ENCODE peak calls at places on chromosome 19, in seven cellular contexts. K is neural progenitor cell, Y is SK-N-SH, A is GM23248, D is HCT116, R is GM23338, M is OCI-LY7. Z is an unnamed sample.
A peak's percentile ranks its signal among the peaks of the same experiment; 100 is the strongest.

GRCh38 chr19:45358213-45358792 is 12.1 kb downstream of the ERCC2 start:
- DNase-seq in D (no peak), K (no peak), Y (no peak), A (no peak), R (no peak), M (no peak), Z (no peak)

GRCh38 chr19:7942981-7943443 is 454 bp downstream of the TIMM44 start:
- DNase-seq in M (peak; percentile 32), K (no peak), Y (peak; percentile 69), A (peak; percentile 50), R (no peak), D (no peak), Z (no peak)

GRCh38 chr19:7856277-7856581 is 18.0 kb downstream of the PRR36 start:
- DNase-seq in D (no peak), M (no peak), K (no peak), A (no peak), R (no peak), Y (no peak), Z (no peak)

GRCh38 chr19:13644648-13645047 is 119.7 kb upstream of the MRI1 start:
- DNase-seq in A (no peak), R (no peak), Y (peak; percentile 33), K (no peak), D (no peak), M (peak; percentile 13), Z (no peak)

GRCh38 chr19:34254552-34255432 is at the start of gene GARRE1:
- DNase-seq in D (no peak), R (peak; percentile 72), M (peak; percentile 58), Y (peak; percentile 93), K (peak; percentile 71), A (peak; percentile 61), Z (peak; percentile 75)

GRCh38 chr19:1389033-1389940 is 5.6 kb downstream of the NDUFS7 start:
- DNase-seq in Y (no peak), K (no peak), M (no peak), R (no peak), D (no peak), A (no peak), Z (no peak)

GRCh38 chr19:35549879-35550523 is 4.6 kb downstream of the TMEM147 start:
- DNase-seq in M (no peak), D (no peak), A (no peak), Y (no peak), R (no peak), K (no peak), Z (no peak)

GRCh38 chr19:48249502-48250014 is 6.2 kb downstream of the CARD8 start:
- DNase-seq in M (peak; percentile 80), Y (no peak), R (no peak), A (no peak), K (no peak), D (no peak), Z (no peak)

GRCh38 chr19:40257096-40257517 is 28.0 kb downstream of the AKT2 start:
- DNase-seq in R (no peak), D (no peak), M (no peak), K (no peak), A (no peak), Y (no peak), Z (no peak)

GRCh38 chr19:6087074-6087506 is 23.2 kb downstream of the RFX2 start:
- DNase-seq in R (peak; percentile 18), M (peak; percentile 56), Y (peak; percentile 46), D (no peak), A (no peak), K (peak; percentile 86), Z (peak; percentile 61)

DNA sequence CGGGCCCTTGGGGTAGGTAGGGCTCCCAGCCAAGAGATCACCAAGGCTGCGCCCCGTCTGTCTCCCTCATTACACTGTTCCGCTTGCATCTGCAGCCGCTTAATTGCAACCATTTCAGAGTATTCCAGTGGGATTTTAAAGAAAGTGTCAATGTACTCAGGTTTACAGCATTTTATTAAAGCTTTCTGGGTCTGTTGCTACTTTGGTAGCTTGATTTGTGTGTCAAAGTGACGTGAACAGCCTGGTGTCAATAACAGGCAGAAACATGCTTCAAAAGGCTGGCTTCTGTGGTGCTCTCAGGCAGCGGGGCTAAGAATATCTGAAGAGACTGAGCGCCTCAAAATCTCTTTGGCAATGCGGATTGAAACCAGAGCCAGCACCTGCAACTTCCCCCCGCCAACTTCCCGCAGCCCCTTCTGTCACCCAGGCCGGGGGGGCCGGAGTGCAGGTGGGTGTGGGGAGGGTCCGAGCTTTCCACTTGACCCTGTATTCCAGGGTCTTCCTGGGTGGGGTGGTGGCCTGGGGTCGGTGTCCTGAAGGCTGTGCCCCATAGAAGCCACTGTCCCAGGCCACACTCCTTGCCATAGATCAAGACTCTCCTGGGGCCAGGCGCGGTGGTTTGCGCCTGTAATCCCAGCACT is 81.2 kb downstream of the KDM4B start:
- DNase-seq in D (no peak), M (no peak), A (no peak), R (no peak), Y (no peak), K (no peak), Z (no peak)
- TF ChIP-seq EZH2phosphoT487 in D (no peak), M (no peak), A (no peak), R (no peak), Y (no peak), K (no peak), Z (no peak)

GRCh38 chr19:16571283-16571682 is 932 bp downstream of the SLC35E1 start:
- DNase-seq in M (peak; percentile 22), K (no peak), D (no peak), R (no peak), Y (no peak), A (peak; percentile 66), Z (no peak)

GRCh38 chr19:16573925-16574324 is 1.7 kb upstream of the SLC35E1 start:
- DNase-seq in Y (no peak), K (no peak), M (no peak), A (no peak), R (no peak), D (no peak), Z (no peak)

GRCh38 chr19:16573296-16573695 is 1.1 kb upstream of the SLC35E1 start:
- DNase-seq in D (no peak), R (no peak), Y (no peak), K (no peak), M (no peak), A (peak; percentile 23), Z (no peak)

GRCh38 chr19:16571689-16572331 is 405 bp downstream of the SLC35E1 start:
- DNase-seq in Y (no peak), M (peak; percentile 62), D (no peak), K (no peak), A (peak; percentile 66), R (peak; percentile 57), Z (peak; percentile 55)

DNA sequence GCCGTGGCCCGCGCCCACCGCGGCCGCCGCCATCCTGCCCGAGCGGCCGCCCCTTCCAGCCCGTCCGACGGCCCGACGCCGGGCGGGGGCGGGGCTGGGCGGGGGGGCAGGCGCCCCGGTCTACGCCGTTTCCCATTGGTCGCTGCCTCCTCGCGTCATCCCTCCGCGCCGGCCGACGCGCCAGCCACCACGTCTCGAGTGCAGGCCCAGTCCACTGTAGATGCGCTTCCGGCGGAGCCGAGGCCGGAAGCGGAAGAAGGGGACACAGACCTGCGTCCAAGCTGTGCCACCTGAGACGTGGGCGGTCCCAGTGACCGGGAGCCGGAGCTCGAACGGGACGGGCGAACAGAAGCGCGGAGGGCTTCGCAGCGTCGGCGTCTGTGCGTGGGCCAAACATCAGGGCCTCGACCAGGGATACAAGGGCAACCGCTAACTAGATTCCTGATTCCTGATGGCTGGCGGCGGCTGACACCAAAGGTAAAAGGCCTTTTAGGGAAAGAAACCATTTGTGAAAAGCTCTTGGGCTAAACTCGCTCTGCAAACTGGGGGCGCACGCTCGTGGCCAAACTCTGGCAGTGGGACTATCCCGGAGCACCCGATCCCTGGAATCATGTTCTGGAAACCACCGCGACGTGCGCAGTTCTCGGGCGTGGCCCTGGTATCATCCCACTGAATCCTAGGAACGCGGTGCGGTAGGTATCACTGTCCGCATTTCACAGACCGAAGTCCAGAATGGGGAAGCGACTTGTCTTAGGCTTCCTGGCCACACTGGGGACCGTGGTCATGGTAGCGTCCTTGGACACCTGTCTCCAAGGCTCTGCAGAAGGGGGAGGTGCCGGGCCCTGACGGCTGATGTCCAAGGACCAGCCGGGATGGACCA is at the start of gene SLC35E1:
- DNase-seq in R (peak; percentile 98), D (peak; percentile 96), M (peak; percentile 95), K (peak; percentile 99), A (peak; percentile 97), Y (peak; percentile 100), Z (peak; percentile 98)
- H2AFZ ChIP-seq in R (peak within 1 kb of the TSS; percentile 76), D (no peak within 1 kb of the TSS), M (peak within 1 kb of the TSS; percentile 52), K (peak within 1 kb of the TSS; percentile 93), A (peak within 1 kb of the TSS; percentile 83), Y (peak within 1 kb of the TSS; percentile 79), Z (peak within 1 kb of the TSS; percentile 69)

DNA sequence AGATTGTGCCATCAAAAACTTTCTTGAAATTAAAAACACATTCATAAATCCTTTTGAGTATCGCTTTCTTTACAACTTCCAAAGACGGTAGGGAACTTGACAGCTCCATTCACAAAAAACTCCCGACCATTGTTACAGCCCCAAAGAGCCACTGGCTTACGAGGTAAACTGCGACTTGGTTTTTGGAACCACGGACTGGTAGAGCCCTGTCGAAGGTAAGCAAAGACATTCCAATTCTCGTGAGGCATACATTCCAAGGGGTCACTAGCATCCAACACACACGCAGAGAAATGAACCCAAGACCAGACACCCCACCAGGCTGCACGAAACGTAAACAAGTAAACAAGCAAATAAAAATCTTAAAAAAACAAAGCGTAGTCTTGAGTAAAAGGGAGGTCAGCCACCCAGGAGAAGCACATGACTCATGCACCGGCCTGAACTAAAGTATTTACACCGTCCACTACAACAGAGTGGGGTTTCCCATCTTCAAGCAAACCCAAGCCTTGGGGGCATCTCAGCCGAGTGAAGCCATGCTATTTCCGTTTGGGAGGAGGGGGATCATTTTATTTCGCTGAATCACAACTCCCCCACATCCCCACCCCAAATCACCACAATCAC is 1.4 kb downstream of the BRD4 start:
- DNase-seq in R (peak; percentile 63), Y (peak; percentile 42), D (no peak), M (peak; percentile 28), A (peak; percentile 92), K (peak; percentile 56), Z (peak; percentile 68)
- TF ChIP-seq EZH2phosphoT487 in R (no peak), Y (no peak), D (no peak), M (no peak), A (no peak), K (no peak), Z (no peak)

GRCh38 chr19:17966497-17967257 is at the start of gene KCNN1:
- DNase-seq in K (peak; percentile 85), D (no peak), A (no peak), R (peak; percentile 85), M (peak; percentile 26), Y (peak; percentile 98), Z (peak; percentile 60)
- H2AFZ ChIP-seq in K (peak within 1 kb of the TSS; percentile 92), D (no peak within 1 kb of the TSS), A (no peak within 1 kb of the TSS), R (peak within 1 kb of the TSS; percentile 87), M (no peak within 1 kb of the TSS), Y (peak within 1 kb of the TSS; percentile 74), Z (peak within 1 kb of the TSS; percentile 46)